ENCODE peak calls at places on chromosome 17, in ten cellular contexts. Y, K, Z, G, P, T, H, E, B and R are unnamed samples.

GRCh38 chr17:10435096-10435495 is 13.3 kb upstream of the MYH8 start:
- DNase-seq in Y (no peak), K (peak), Z (no peak), G (no peak), P (no peak), T (no peak), H (no peak), E (no peak), B (peak), R (no peak)

GRCh38 chr17:21345236-21345635 is 30.9 kb upstream of the KCNJ12 start:
- DNase-seq in Y (no peak), K (no peak), Z (no peak), G (no peak), P (no peak), T (no peak), H (no peak), E (no peak), B (no peak), R (peak)

GRCh38 chr17:337453-337852 is 15.2 kb downstream of the RPH3AL start:
- DNase-seq in Y (no peak), K (no peak), Z (no peak), G (no peak), P (no peak), T (no peak), H (no peak), E (no peak), B (no peak), R (no peak)

GRCh38 chr17:9406046-9406631 is 169.5 kb downstream of the STX8 start:
- DNase-seq in Y (no peak), K (no peak), Z (no peak), G (no peak), P (no peak), T (no peak), H (no peak), E (no peak), B (no peak), R (no peak)

GRCh38 chr17:156094-156621 is 18.8 kb downstream of the SCGB1C2 start:
- DNase-seq in Y (no peak), K (no peak), Z (no peak), G (peak), P (no peak), T (no peak), H (no peak), E (no peak), B (no peak), R (no peak)

GRCh38 chr17:59001158-59001814 is 105.4 kb downstream of the TRIM37 start:
- DNase-seq in Y (peak), K (peak), Z (no peak), G (peak), P (peak), T (peak), H (no peak), E (peak), B (peak), R (no peak)

GRCh38 chr17:58330544-58330996 is 2.0 kb upstream of the TSPOAP1 start:
- DNase-seq in Y (no peak), K (no peak), Z (no peak), G (no peak), P (no peak), T (no peak), H (no peak), E (no peak), B (no peak), R (no peak)

GRCh38 chr17:37729905-37730304 is 15.0 kb downstream of the HNF1B start:
- DNase-seq in Y (no peak), K (no peak), Z (no peak), G (no peak), P (no peak), T (no peak), H (no peak), E (no peak), B (no peak), R (no peak)

GRCh38 chr17:49031965-49032928 is 35.1 kb downstream of the IGF2BP1 start:
- DNase-seq in Y (no peak), K (peak), Z (peak), G (no peak), P (peak), T (peak), H (peak), E (no peak), B (peak), R (no peak)

GRCh38 chr17:49388290-49388640 is 26.2 kb upstream of the ZNF652 start:
- DNase-seq in Y (no peak), K (no peak), Z (no peak), G (no peak), P (no peak), T (no peak), H (no peak), E (no peak), B (no peak), R (peak)